ENCODE peak calls at places on chromosome 3, in five cellular contexts. M, S, G, X and N are unnamed samples.
A peak's percentile ranks its signal among the peaks of the same experiment; 100 is the strongest.

GRCh38 chr3:73056365-73057150 is 4.9 kb upstream of the EBLN2 start:
- DNase-seq in M (no peak), S (no peak), G (no peak), X (no peak), N (peak; percentile 77)

GRCh38 chr3:170050753-170051152 is 13.0 kb downstream of the GPR160 start:
- DNase-seq in M (no peak), S (no peak), G (no peak), X (no peak), N (no peak)

GRCh38 chr3:136659253-136659652 is 92.9 kb downstream of the STAG1 start:
- DNase-seq in M (peak; percentile 50), S (peak; percentile 36), G (peak; percentile 29), X (peak; percentile 18), N (peak; percentile 79)

GRCh38 chr3:127986803-127987202 is 65.4 kb upstream of the SEC61A1 start:
- DNase-seq in M (no peak), S (no peak), G (no peak), X (peak; percentile 70), N (no peak)

GRCh38 chr3:23710555-23710954 is 95.2 kb upstream of the UBE2E1 start:
- DNase-seq in M (peak; percentile 79), S (no peak), G (peak; percentile 65), X (peak; percentile 59), N (peak; percentile 83)

GRCh38 chr3:43644443-43644842 is 22.6 kb upstream of the ANO10 start:
- DNase-seq in M (no peak), S (no peak), G (no peak), X (no peak), N (no peak)

GRCh38 chr3:81550415-81550814 is 211.0 kb downstream of the GBE1 start:
- DNase-seq in M (no peak), S (no peak), G (no peak), X (no peak), N (peak; percentile 74)

GRCh38 chr3:141450727-141451378 is 36.0 kb upstream of the RASA2 start:
- DNase-seq in M (no peak), S (no peak), G (no peak), X (no peak), N (no peak)

GRCh38 chr3:117523407-117523806 is 813.8 kb downstream of the TUSC7 start:
- DNase-seq in M (peak; percentile 51), S (no peak), G (no peak), X (no peak), N (no peak)

GRCh38 chr3:61858054-61858453 is 296.7 kb downstream of the PTPRG start:
- DNase-seq in M (no peak), S (no peak), G (no peak), X (no peak), N (peak; percentile 65)

GRCh38 chr3:197501879-197502620 is 53.7 kb downstream of the BDH1 start:
- DNase-seq in M (peak; percentile 91), S (peak; percentile 54), G (no peak), X (no peak), N (peak; percentile 58)

GRCh38 chr3:191005790-191006189 is 143.3 kb upstream of the GMNC start:
- DNase-seq in M (peak; percentile 72), S (no peak), G (no peak), X (no peak), N (no peak)

GRCh38 chr3:12384451-12385233 is 95.8 kb downstream of the PPARG start:
- DNase-seq in M (no peak), S (no peak), G (no peak), X (no peak), N (no peak)

GRCh38 chr3:139937674-139938279 is 2.8 kb downstream of the CLSTN2 start:
- DNase-seq in M (peak; percentile 74), S (peak; percentile 70), G (no peak), X (peak; percentile 19), N (peak; percentile 54)

GRCh38 chr3:116767726-116768125 is 58.1 kb downstream of the TUSC7 start:
- DNase-seq in M (no peak), S (no peak), G (no peak), X (no peak), N (no peak)

GRCh38 chr3:174198199-174198598 is 660.9 kb upstream of the NAALADL2 start:
- DNase-seq in M (no peak), S (no peak), G (no peak), X (no peak), N (peak; percentile 35)

GRCh38 chr3:196569003-196569516 is 600 bp downstream of the FBXO45 start:
- DNase-seq in M (peak; percentile 83), S (peak; percentile 63), G (no peak), X (peak; percentile 13), N (peak; percentile 19)

GRCh38 chr3:89113887-89114840 is 6.7 kb downstream of the EPHA3 start:
- DNase-seq in M (peak; percentile 96), S (peak; percentile 80), G (no peak), X (peak; percentile 68), N (peak; percentile 38)

GRCh38 chr3:197942956-197943556 is 6.9 kb upstream of the RPL35A start:
- DNase-seq in M (peak; percentile 64), S (no peak), G (no peak), X (no peak), N (peak; percentile 67)

GRCh38 chr3:5029715-5030114 is 50.5 kb downstream of the BHLHE40 start:
- DNase-seq in M (no peak), S (no peak), G (no peak), X (no peak), N (no peak)

GRCh38 chr3:194184265-194184751 is 48.4 kb downstream of the HES1 start:
- DNase-seq in M (no peak), S (no peak), G (no peak), X (no peak), N (no peak)

GRCh38 chr3:127542441-127542952 is 48.0 kb downstream of the TPRA1 start:
- DNase-seq in M (no peak), S (peak; percentile 69), G (no peak), X (no peak), N (no peak)

GRCh38 chr3:173799073-173799830 is 401.7 kb downstream of the NLGN1 start:
- DNase-seq in M (no peak), S (no peak), G (no peak), X (no peak), N (peak; percentile 30)

GRCh38 chr3:101780661-101781060 is 1.6 kb downstream of the NXPE3 start:
- DNase-seq in M (no peak), S (no peak), G (peak; percentile 40), X (no peak), N (peak; percentile 86)

GRCh38 chr3:98587654-98588532 is 5.5 kb downstream of the CPOX start:
- DNase-seq in M (no peak), S (no peak), G (no peak), X (no peak), N (peak; percentile 27)

GRCh38 chr3:101036213-101036618 is 43.0 kb upstream of the ABI3BP start:
- DNase-seq in M (peak; percentile 62), S (peak; percentile 42), G (peak; percentile 96), X (no peak), N (peak; percentile 97)

GRCh38 chr3:192726386-192726785 is 955 bp downstream of the FGF12 start:
- DNase-seq in M (no peak), S (no peak), G (no peak), X (no peak), N (no peak)

GRCh38 chr3:4060064-4060463 is 243.1 kb upstream of the SETMAR start:
- DNase-seq in M (no peak), S (no peak), G (no peak), X (no peak), N (no peak)

GRCh38 chr3:123147754-123148535 is 53.8 kb upstream of the SEC22A start:
- DNase-seq in M (no peak), S (no peak), G (no peak), X (no peak), N (no peak)

GRCh38 chr3:60708191-60708975 is 542.9 kb downstream of the FHIT start:
- DNase-seq in M (no peak), S (no peak), G (peak; percentile 63), X (no peak), N (peak; percentile 82)

GRCh38 chr3:127104586-127104985 is 88.3 kb upstream of the PRR23E start:
- DNase-seq in M (peak; percentile 31), S (no peak), G (no peak), X (no peak), N (no peak)

GRCh38 chr3:149971403-149972075 is 844 bp upstream of the PFN2 start:
- DNase-seq in M (peak; percentile 90), S (peak; percentile 67), G (no peak), X (peak; percentile 58), N (peak; percentile 71)

GRCh38 chr3:149969945-149970715 is 565 bp downstream of the PFN2 start:
- DNase-seq in M (peak; percentile 88), S (peak; percentile 88), G (no peak), X (peak; percentile 80), N (peak; percentile 85)

GRCh38 chr3:149977391-149977790 is 6.7 kb upstream of the PFN2 start:
- DNase-seq in M (no peak), S (no peak), G (no peak), X (no peak), N (no peak)

GRCh38 chr3:149970716-149971402 is at the start of gene PFN2:
- DNase-seq in M (peak; percentile 88), S (peak; percentile 72), G (no peak), X (peak; percentile 71), N (peak; percentile 68)

GRCh38 chr3:149975919-149976318 is 5.2 kb upstream of the PFN2 start:
- DNase-seq in M (no peak), S (no peak), G (no peak), X (no peak), N (no peak)
- TF ChIP-seq CTCF in M (peak; percentile 70), S (no peak), G (no peak), X (no peak), N (no peak)

DNA sequence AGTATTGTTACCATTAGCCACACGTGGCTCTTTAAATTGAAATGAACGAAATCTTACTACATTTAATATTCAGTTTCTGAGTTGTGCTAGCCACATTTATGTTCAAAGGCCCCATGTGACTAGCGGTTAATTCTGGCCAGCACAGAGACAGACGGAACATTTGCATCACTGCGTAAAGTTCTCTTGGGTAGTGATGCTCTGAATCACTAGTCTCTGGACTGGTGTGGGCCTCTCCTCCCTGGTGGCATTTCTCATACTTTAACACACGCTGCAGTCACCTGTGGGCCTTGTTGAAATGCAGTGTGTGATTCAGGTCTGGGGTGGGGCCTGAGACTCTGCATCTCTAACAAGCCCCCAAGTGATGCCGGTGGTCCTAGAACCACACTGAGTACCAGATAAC is 624.0 kb downstream of the FOXP1 start:
- DNase-seq in M (no peak), S (no peak), G (no peak), X (no peak), N (no peak)
- H3K4me3 ChIP-seq in M (no peak overlapping the region), S (no peak overlapping the region), G (no peak overlapping the region), X (no peak overlapping the region), N (no peak overlapping the region)

GRCh38 chr3:186512570-186513302 is 31.4 kb downstream of the CRYGS start:
- DNase-seq in M (no peak), S (no peak), G (no peak), X (no peak), N (no peak)

GRCh38 chr3:186511245-186511644 is 32.9 kb downstream of the CRYGS start:
- DNase-seq in M (no peak), S (no peak), G (no peak), X (no peak), N (no peak)

GRCh38 chr3:186511702-186512101 is 32.5 kb downstream of the CRYGS start:
- DNase-seq in M (no peak), S (no peak), G (no peak), X (no peak), N (no peak)

GRCh38 chr3:186509423-186509822 is 34.8 kb downstream of the CRYGS start:
- DNase-seq in M (no peak), S (no peak), G (no peak), X (no peak), N (no peak)

GRCh38 chr3:186510374-186511079 is 33.7 kb downstream of the CRYGS start:
- DNase-seq in M (no peak), S (no peak), G (no peak), X (no peak), N (no peak)
- TF ChIP-seq CTCF in M (peak; percentile 38), S (no peak), G (no peak), X (no peak), N (no peak)

GRCh38 chr3:48473617-48473952 is 27.0 kb downstream of the ATRIP start:
- DNase-seq in M (no peak), S (no peak), G (no peak), X (no peak), N (no peak)
- H3K4me3 ChIP-seq in M (peak overlapping the region; percentile 84), S (no peak overlapping the region), G (no peak overlapping the region), X (peak overlapping the region; percentile 74), N (no peak overlapping the region)